ENCODE peak calls at places on chromosomes 16 and 17, in nine cellular contexts. One of them, this sample, is unnamed.

GRCh38 chr16:73026754-73027654 is 20.9 kb downstream of the ZFHX3 start:
- DNase-seq in suprapubic skin: no peak
- DNase-seq in transverse colon: no peak
- DNase-seq in breast epithelium: no peak
- DNase-seq in GM12878: no peak
- DNase-seq in HepG2: no peak
- DNase-seq in endothelial cell of umbilical vein: no peak
- DNase-seq in spleen: no peak
- DNase-seq in esophagus muscularis mucosa: no peak
- DNase-seq in this sample: no peak

GRCh38 chr16:56688762-56689161 is 6.5 kb downstream of the MT1X start:
- DNase-seq in suprapubic skin: peak
- DNase-seq in transverse colon: no peak
- DNase-seq in breast epithelium: no peak
- DNase-seq in GM12878: no peak
- DNase-seq in HepG2: no peak
- DNase-seq in endothelial cell of umbilical vein: no peak
- DNase-seq in spleen: no peak
- DNase-seq in esophagus muscularis mucosa: no peak
- DNase-seq in this sample: no peak

GRCh38 chr16:30357715-30358576 is 2.8 kb upstream of the CD2BP2 start:
- DNase-seq in suprapubic skin: no peak
- DNase-seq in transverse colon: no peak
- DNase-seq in breast epithelium: no peak
- DNase-seq in GM12878: no peak
- DNase-seq in HepG2: no peak
- DNase-seq in endothelial cell of umbilical vein: no peak
- DNase-seq in spleen: peak
- DNase-seq in esophagus muscularis mucosa: no peak
- DNase-seq in this sample: no peak

GRCh38 chr16:72946474-72947194 is 101.3 kb downstream of the ZFHX3 start:
- DNase-seq in suprapubic skin: peak
- DNase-seq in transverse colon: no peak
- DNase-seq in breast epithelium: no peak
- DNase-seq in GM12878: no peak
- DNase-seq in HepG2: no peak
- DNase-seq in endothelial cell of umbilical vein: no peak
- DNase-seq in spleen: no peak
- DNase-seq in esophagus muscularis mucosa: no peak
- DNase-seq in this sample: no peak

GRCh38 chr16:85386467-85387170 is 226.5 kb upstream of the GSE1 start:
- DNase-seq in suprapubic skin: peak
- DNase-seq in transverse colon: no peak
- DNase-seq in breast epithelium: no peak
- DNase-seq in GM12878: no peak
- DNase-seq in HepG2: no peak
- DNase-seq in endothelial cell of umbilical vein: no peak
- DNase-seq in spleen: peak
- DNase-seq in esophagus muscularis mucosa: no peak
- DNase-seq in this sample: no peak

GRCh38 chr17:83004791-83005380 is 74.5 kb upstream of the METRNL start:
- DNase-seq in suprapubic skin: no peak
- DNase-seq in transverse colon: no peak
- DNase-seq in breast epithelium: no peak
- DNase-seq in GM12878: no peak
- DNase-seq in HepG2: no peak
- DNase-seq in endothelial cell of umbilical vein: no peak
- DNase-seq in spleen: no peak
- DNase-seq in esophagus muscularis mucosa: peak
- DNase-seq in this sample: no peak

GRCh38 chr17:1298616-1299015 is 19.2 kb downstream of the TRARG1 start:
- DNase-seq in suprapubic skin: no peak
- DNase-seq in transverse colon: no peak
- DNase-seq in breast epithelium: no peak
- DNase-seq in GM12878: no peak
- DNase-seq in HepG2: no peak
- DNase-seq in endothelial cell of umbilical vein: no peak
- DNase-seq in spleen: no peak
- DNase-seq in esophagus muscularis mucosa: no peak
- DNase-seq in this sample: no peak

GRCh38 chr16:74830646-74831045 is 56.0 kb upstream of the FA2H start:
- DNase-seq in suprapubic skin: no peak
- DNase-seq in transverse colon: no peak
- DNase-seq in breast epithelium: no peak
- DNase-seq in GM12878: no peak
- DNase-seq in HepG2: no peak
- DNase-seq in endothelial cell of umbilical vein: no peak
- DNase-seq in spleen: no peak
- DNase-seq in esophagus muscularis mucosa: no peak
- DNase-seq in this sample: no peak

GRCh38 chr16:2242598-2242997 is 6.4 kb downstream of the DNASE1L2 start:
- DNase-seq in suprapubic skin: no peak
- DNase-seq in transverse colon: no peak
- DNase-seq in breast epithelium: no peak
- DNase-seq in GM12878: no peak
- DNase-seq in HepG2: no peak
- DNase-seq in endothelial cell of umbilical vein: no peak
- DNase-seq in spleen: no peak
- DNase-seq in esophagus muscularis mucosa: no peak
- DNase-seq in this sample: no peak

GRCh38 chr17:8887834-8888703 is 20.6 kb upstream of the PIK3R6 start:
- DNase-seq in suprapubic skin: peak
- DNase-seq in transverse colon: no peak
- DNase-seq in breast epithelium: no peak
- DNase-seq in GM12878: no peak
- DNase-seq in HepG2: peak
- DNase-seq in endothelial cell of umbilical vein: no peak
- DNase-seq in spleen: no peak
- DNase-seq in esophagus muscularis mucosa: no peak
- DNase-seq in this sample: no peak

GRCh38 chr16:89455178-89455577 is 35.2 kb downstream of the ANKRD11 start:
- DNase-seq in suprapubic skin: no peak
- DNase-seq in transverse colon: no peak
- DNase-seq in breast epithelium: no peak
- DNase-seq in GM12878: peak
- DNase-seq in HepG2: no peak
- DNase-seq in endothelial cell of umbilical vein: no peak
- DNase-seq in spleen: no peak
- DNase-seq in esophagus muscularis mucosa: no peak
- DNase-seq in this sample: no peak

GRCh38 chr17:78258323-78259229 is 27.1 kb downstream of the TMEM235 start:
- DNase-seq in suprapubic skin: no peak
- DNase-seq in transverse colon: no peak
- DNase-seq in breast epithelium: no peak
- DNase-seq in GM12878: no peak
- DNase-seq in HepG2: peak
- DNase-seq in endothelial cell of umbilical vein: peak
- DNase-seq in spleen: peak
- DNase-seq in esophagus muscularis mucosa: no peak
- DNase-seq in this sample: no peak

GRCh38 chr17:8326591-8327583 is 12.8 kb upstream of the ODF4 start:
- DNase-seq in suprapubic skin: peak
- DNase-seq in transverse colon: no peak
- DNase-seq in breast epithelium: no peak
- DNase-seq in GM12878: no peak
- DNase-seq in HepG2: no peak
- DNase-seq in endothelial cell of umbilical vein: peak
- DNase-seq in spleen: no peak
- DNase-seq in esophagus muscularis mucosa: no peak
- DNase-seq in this sample: no peak

GRCh38 chr16:24652803-24653202 is 76.6 kb upstream of the TNRC6A start:
- DNase-seq in suprapubic skin: no peak
- DNase-seq in transverse colon: no peak
- DNase-seq in breast epithelium: no peak
- DNase-seq in GM12878: no peak
- DNase-seq in HepG2: no peak
- DNase-seq in endothelial cell of umbilical vein: no peak
- DNase-seq in spleen: no peak
- DNase-seq in esophagus muscularis mucosa: no peak
- DNase-seq in this sample: no peak

GRCh38 chr16:77422196-77422784 is 12.5 kb downstream of the ADAMTS18 start:
- DNase-seq in suprapubic skin: no peak
- DNase-seq in transverse colon: no peak
- DNase-seq in breast epithelium: no peak
- DNase-seq in GM12878: no peak
- DNase-seq in HepG2: no peak
- DNase-seq in endothelial cell of umbilical vein: no peak
- DNase-seq in spleen: no peak
- DNase-seq in esophagus muscularis mucosa: peak
- DNase-seq in this sample: no peak

GRCh38 chr16:3101018-3101840 is 2.1 kb upstream of the ZSCAN10 start:
- DNase-seq in suprapubic skin: no peak
- DNase-seq in transverse colon: no peak
- DNase-seq in breast epithelium: no peak
- DNase-seq in GM12878: no peak
- DNase-seq in HepG2: peak
- DNase-seq in endothelial cell of umbilical vein: peak
- DNase-seq in spleen: peak
- DNase-seq in esophagus muscularis mucosa: no peak
- DNase-seq in this sample: no peak

GRCh38 chr17:20123209-20123608 is 114.0 kb downstream of the SPECC1 start:
- DNase-seq in suprapubic skin: no peak
- DNase-seq in transverse colon: no peak
- DNase-seq in breast epithelium: no peak
- DNase-seq in GM12878: no peak
- DNase-seq in HepG2: no peak
- DNase-seq in endothelial cell of umbilical vein: no peak
- DNase-seq in spleen: no peak
- DNase-seq in esophagus muscularis mucosa: no peak
- DNase-seq in this sample: no peak

GRCh38 chr16:87391950-87392822 is at the start of gene MAP1LC3B:
- DNase-seq in suprapubic skin: peak
- DNase-seq in transverse colon: peak
- DNase-seq in breast epithelium: peak
- DNase-seq in GM12878: peak
- DNase-seq in HepG2: peak
- DNase-seq in endothelial cell of umbilical vein: peak
- DNase-seq in spleen: peak
- DNase-seq in esophagus muscularis mucosa: peak
- DNase-seq in this sample: peak

GRCh38 chr17:58679263-58680037 is 12.4 kb downstream of the TEX14 start:
- DNase-seq in suprapubic skin: no peak
- DNase-seq in transverse colon: no peak
- DNase-seq in breast epithelium: no peak
- DNase-seq in GM12878: peak
- DNase-seq in HepG2: peak
- DNase-seq in endothelial cell of umbilical vein: no peak
- DNase-seq in spleen: no peak
- DNase-seq in esophagus muscularis mucosa: no peak
- DNase-seq in this sample: peak

GRCh38 chr17:34313164-34313563 is 6.1 kb upstream of the CCL8 start:
- DNase-seq in suprapubic skin: no peak
- DNase-seq in transverse colon: no peak
- DNase-seq in breast epithelium: no peak
- DNase-seq in GM12878: no peak
- DNase-seq in HepG2: no peak
- DNase-seq in endothelial cell of umbilical vein: no peak
- DNase-seq in spleen: no peak
- DNase-seq in esophagus muscularis mucosa: peak
- DNase-seq in this sample: no peak
- TF ChIP-seq POLR2AphosphoS5 in suprapubic skin: no peak
- TF ChIP-seq POLR2AphosphoS5 in transverse colon: peak
- TF ChIP-seq POLR2AphosphoS5 in breast epithelium: no peak
- TF ChIP-seq POLR2AphosphoS5 in GM12878: no peak
- TF ChIP-seq POLR2AphosphoS5 in HepG2: no peak
- TF ChIP-seq POLR2AphosphoS5 in endothelial cell of umbilical vein: no peak
- TF ChIP-seq POLR2AphosphoS5 in spleen: no peak
- TF ChIP-seq POLR2AphosphoS5 in esophagus muscularis mucosa: peak
- TF ChIP-seq POLR2AphosphoS5 in this sample: no peak

GRCh38 chr16:10523025-10523424 is 57.4 kb downstream of the EMP2 start:
- DNase-seq in suprapubic skin: no peak
- DNase-seq in transverse colon: no peak
- DNase-seq in breast epithelium: no peak
- DNase-seq in GM12878: no peak
- DNase-seq in HepG2: no peak
- DNase-seq in endothelial cell of umbilical vein: no peak
- DNase-seq in spleen: no peak
- DNase-seq in esophagus muscularis mucosa: no peak
- DNase-seq in this sample: no peak
- H3K4me3 ChIP-seq in suprapubic skin: no peak
- H3K4me3 ChIP-seq in transverse colon: no peak
- H3K4me3 ChIP-seq in breast epithelium: no peak
- H3K4me3 ChIP-seq in GM12878: no peak
- H3K4me3 ChIP-seq in HepG2: no peak
- H3K4me3 ChIP-seq in endothelial cell of umbilical vein: no peak
- H3K4me3 ChIP-seq in spleen: no peak
- H3K4me3 ChIP-seq in esophagus muscularis mucosa: no peak
- H3K4me3 ChIP-seq in this sample: no peak

DNA sequence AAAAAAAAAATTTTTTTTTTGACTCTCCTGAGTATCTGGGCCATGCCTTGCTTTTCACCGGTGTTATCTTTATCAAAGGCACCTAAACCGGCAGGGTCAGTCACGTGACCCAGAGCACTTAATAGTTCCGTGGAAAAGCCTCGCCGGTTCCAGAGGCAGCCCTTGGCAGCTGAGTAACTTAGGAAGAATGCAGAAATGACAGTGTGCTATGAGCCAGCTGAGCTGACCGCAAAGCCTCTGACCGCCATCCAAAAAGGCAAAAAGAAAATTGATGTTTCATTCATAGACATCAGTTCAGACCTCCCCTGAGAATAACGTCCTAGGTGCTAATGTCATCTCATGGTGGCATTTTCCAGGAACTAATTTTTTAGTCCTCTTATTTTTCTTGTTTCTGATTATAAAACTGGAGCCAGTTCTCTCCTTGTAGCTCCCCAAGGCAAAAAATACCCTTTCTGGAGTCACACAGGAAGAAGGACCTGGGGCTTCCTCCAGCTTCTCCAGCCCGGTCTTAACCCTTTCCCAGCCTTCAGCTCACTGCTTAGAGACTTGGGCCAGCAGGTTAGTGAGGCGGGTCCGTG is 122.6 kb downstream of the SOCS1 start:
- DNase-seq in suprapubic skin: peak
- DNase-seq in transverse colon: peak
- DNase-seq in breast epithelium: peak
- DNase-seq in GM12878: no peak
- DNase-seq in HepG2: peak
- DNase-seq in endothelial cell of umbilical vein: peak
- DNase-seq in spleen: no peak
- DNase-seq in esophagus muscularis mucosa: no peak
- DNase-seq in this sample: peak
- TF ChIP-seq POLR2AphosphoS5 in suprapubic skin: no peak
- TF ChIP-seq POLR2AphosphoS5 in transverse colon: peak
- TF ChIP-seq POLR2AphosphoS5 in breast epithelium: peak
- TF ChIP-seq POLR2AphosphoS5 in GM12878: no peak
- TF ChIP-seq POLR2AphosphoS5 in HepG2: no peak
- TF ChIP-seq POLR2AphosphoS5 in endothelial cell of umbilical vein: peak
- TF ChIP-seq POLR2AphosphoS5 in spleen: no peak
- TF ChIP-seq POLR2AphosphoS5 in esophagus muscularis mucosa: peak
- TF ChIP-seq POLR2AphosphoS5 in this sample: peak

DNA sequence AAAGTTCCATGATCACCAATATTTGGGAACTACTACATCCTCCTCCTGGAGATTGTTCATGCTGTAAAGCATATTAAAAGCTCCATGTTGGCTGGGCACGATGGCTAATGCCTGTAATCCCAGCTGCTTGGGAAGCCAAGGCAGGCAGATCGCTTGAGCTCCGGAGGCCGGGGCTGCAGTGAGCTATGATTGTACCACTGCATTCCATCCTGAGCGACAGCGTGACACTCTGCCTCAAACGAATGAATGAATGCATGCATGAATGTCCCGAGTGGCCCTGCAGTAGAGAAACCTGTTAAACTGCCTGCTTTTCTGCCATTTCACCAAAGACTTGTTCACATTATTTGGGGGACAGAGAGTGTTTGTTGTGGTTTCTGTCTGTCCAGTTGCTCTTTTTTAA is 15.0 kb downstream of the CNEP1R1 start:
- DNase-seq in suprapubic skin: no peak
- DNase-seq in transverse colon: no peak
- DNase-seq in breast epithelium: no peak
- DNase-seq in GM12878: no peak
- DNase-seq in HepG2: peak
- DNase-seq in endothelial cell of umbilical vein: no peak
- DNase-seq in spleen: no peak
- DNase-seq in esophagus muscularis mucosa: no peak
- DNase-seq in this sample: no peak
- H3K4me3 ChIP-seq in suprapubic skin: no peak
- H3K4me3 ChIP-seq in transverse colon: no peak
- H3K4me3 ChIP-seq in breast epithelium: no peak
- H3K4me3 ChIP-seq in GM12878: no peak
- H3K4me3 ChIP-seq in HepG2: no peak
- H3K4me3 ChIP-seq in endothelial cell of umbilical vein: no peak
- H3K4me3 ChIP-seq in spleen: no peak
- H3K4me3 ChIP-seq in esophagus muscularis mucosa: no peak
- H3K4me3 ChIP-seq in this sample: no peak